ENCODE peak calls at places on chromosomes 11 and 22, in five cellular contexts. L is H1, Z is IMR-90, K is trophoblast cell, S is mesenchymal stem cell. H is an unnamed sample.

GRCh38 chr11:77102246-77103210 is at the start of gene OMP:
- DNase-seq in L (no peak), Z (no peak), K (no peak), S (no peak), H (no peak)

GRCh38 chr11:71342951-71343827 is 90.8 kb upstream of the SHANK2 start:
- DNase-seq in L (peak), Z (peak), K (peak), S (peak), H (peak)

GRCh38 chr11:46363455-46363920 is 16.2 kb downstream of the DGKZ start:
- DNase-seq in L (no peak), Z (peak), K (peak), S (peak), H (no peak)

GRCh38 chr11:61587541-61587941 is 6.7 kb upstream of the SYT7 start:
- DNase-seq in L (peak), Z (no peak), K (no peak), S (no peak), H (peak)

GRCh38 chr11:114928260-114928870 is 250.0 kb downstream of the NXPE2 start:
- DNase-seq in L (no peak), Z (no peak), K (no peak), S (no peak), H (no peak)

GRCh38 chr11:125938418-125938817 is 7.4 kb upstream of the VSIG10L2 start:
- DNase-seq in L (peak), Z (no peak), K (no peak), S (no peak), H (no peak)

GRCh38 chr22:25495286-25495685 is 69.2 kb upstream of the GRK3 start:
- DNase-seq in L (no peak), Z (peak), K (peak), S (peak), H (no peak)

GRCh38 chr22:49934891-49935557 is 16.6 kb downstream of the CRELD2 start:
- DNase-seq in L (peak), Z (peak), K (no peak), S (peak), H (no peak)

GRCh38 chr22:19868333-19868732 is 13.7 kb upstream of the GNB1L start:
- DNase-seq in L (no peak), Z (no peak), K (no peak), S (no peak), H (no peak)

GRCh38 chr22:26847046-26847445 is 189.7 kb downstream of the MIAT start:
- DNase-seq in L (peak), Z (no peak), K (no peak), S (peak), H (no peak)

GRCh38 chr11:9862981-9863380 is 199.1 kb downstream of the SWAP70 start:
- DNase-seq in L (no peak), Z (no peak), K (peak), S (no peak), H (no peak)

GRCh38 chr11:92340839-92341238 is 116.2 kb downstream of the FAT3 start:
- DNase-seq in L (peak), Z (peak), K (peak), S (no peak), H (no peak)

GRCh38 chr22:36211237-36211881 is 9.8 kb upstream of the APOL4 start:
- DNase-seq in L (no peak), Z (peak), K (no peak), S (peak), H (no peak)

GRCh38 chr11:8714622-8715225 is 32.1 kb downstream of the RPL27A start:
- DNase-seq in L (no peak), Z (no peak), K (no peak), S (peak), H (no peak)

GRCh38 chr11:73416711-73417265 is 40.6 kb downstream of the RELT start:
- DNase-seq in L (no peak), Z (peak), K (no peak), S (peak), H (no peak)

GRCh38 chr11:13277719-13278619 is at the start of gene BMAL1:
- DNase-seq in L (peak), Z (no peak), K (no peak), S (peak), H (no peak)

DNA sequence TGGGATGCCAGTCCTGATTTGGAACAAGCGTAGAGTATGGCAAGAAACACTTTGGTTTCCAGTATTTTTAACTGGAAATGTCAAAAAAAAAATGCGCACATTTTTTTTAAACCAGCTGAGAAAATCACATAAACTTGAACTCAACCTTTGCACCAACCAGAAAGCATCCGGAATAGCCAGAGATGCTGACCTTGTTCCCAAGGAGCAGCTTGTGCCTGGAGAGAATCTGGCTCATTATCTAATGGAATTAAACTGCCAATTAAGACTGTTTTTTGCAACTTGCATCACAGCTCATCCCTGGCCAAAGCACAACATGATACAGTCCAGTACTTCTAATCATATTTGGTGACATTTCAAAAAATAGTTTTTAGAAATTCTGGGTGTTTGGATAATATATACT is 8.4 kb upstream of the ETS1 start:
- DNase-seq in L (no peak), Z (no peak), K (no peak), S (no peak), H (no peak)
- H2BK5ac ChIP-seq in L (no peak), Z (no peak), K (no peak), S (no peak), H (no peak)

GRCh38 chr22:38033522-38034277 is 23.5 kb upstream of the PICK1 start:
- DNase-seq in L (no peak), Z (no peak), K (no peak), S (no peak), H (no peak)
- H4K91ac ChIP-seq in L (peak), Z (peak), K (peak), S (peak), H (peak)

DNA sequence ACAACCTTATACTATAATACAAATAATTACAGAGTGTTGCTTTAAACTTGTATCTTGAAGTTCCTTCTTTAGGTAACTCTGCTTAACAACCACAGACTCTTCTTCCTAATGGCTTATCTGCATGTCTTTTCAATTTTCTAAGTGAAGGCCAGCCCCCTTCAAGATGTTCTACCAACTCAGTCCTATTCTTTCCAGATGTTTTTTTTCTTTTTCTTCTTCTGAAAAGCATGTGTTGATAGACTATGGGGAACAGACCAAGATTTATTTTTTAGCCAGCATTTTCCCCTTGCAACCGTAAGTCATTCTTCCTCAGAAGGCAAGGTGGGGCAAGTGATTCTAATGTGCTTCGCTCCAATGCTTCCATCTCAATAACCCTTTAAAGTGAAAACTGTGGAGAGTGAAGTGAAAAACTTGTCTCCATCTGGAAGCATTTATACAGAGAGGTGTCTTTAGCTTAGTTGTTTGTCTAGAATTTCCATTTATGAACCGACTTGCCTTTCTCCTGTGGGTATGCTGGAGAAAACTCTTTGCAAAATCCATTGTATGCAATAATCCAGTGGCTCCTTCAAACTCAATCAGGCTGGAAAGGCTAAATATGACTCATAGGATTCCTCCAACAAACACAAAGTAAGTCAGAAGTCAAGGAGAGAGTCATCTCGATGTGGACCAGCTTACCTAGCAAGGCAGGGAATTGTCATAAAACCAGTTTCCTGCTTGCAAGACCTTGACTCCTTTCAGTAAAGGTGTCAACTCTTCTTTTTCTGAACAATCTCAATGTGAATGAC is 83.8 kb downstream of the MAML2 start:
- DNase-seq in L (no peak), Z (peak), K (peak), S (peak), H (no peak)
- H3K4me3 ChIP-seq in L (no peak), Z (no peak), K (no peak), S (peak), H (no peak)

GRCh38 chr11:103929168-103929903 is 107.1 kb upstream of the DDI1 start:
- DNase-seq in L (no peak), Z (no peak), K (no peak), S (no peak), H (no peak)
- H2BK5ac ChIP-seq in L (no peak), Z (no peak), K (no peak), S (no peak), H (no peak)

DNA sequence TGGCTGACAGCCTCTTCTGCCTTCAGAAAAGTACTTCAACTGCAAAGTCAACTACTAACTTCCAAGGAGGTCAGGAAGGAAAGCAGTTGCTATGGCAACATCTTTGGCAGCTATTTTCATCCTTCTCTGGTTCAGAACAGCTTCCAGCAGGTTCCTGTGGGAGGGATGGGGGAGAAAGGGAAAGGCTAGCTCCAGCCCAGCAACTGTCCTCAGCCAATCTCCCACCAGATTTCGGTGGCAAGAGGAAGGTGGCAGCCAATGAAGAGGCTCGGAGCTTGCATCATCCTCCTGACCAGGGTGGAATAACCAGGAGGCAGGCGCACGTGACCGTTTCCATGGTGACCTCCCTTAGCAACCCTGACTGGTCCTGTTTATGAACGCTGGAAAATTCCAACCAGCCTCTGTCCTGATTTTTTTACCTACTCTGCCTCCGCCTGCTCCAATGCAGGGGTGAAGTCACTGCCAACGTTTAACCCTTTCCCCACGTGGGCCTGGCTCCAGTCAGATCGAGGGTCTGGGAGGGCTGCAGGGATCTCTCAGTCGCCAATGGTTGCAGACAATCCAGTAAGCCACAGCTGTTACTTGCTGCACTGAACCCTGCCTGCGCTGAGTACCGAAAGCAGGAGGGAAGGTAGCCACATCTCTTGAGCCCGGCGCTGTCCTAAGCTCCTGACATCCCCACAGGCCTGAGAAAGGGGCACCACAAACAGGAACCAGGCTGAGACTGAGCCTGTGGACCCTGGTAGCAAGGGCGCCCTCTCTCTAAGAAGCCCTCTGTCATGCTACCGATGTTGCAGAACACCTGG is 11.2 kb upstream of the MALAT1 start:
- DNase-seq in L (peak), Z (peak), K (peak), S (peak), H (peak)
- H4K91ac ChIP-seq in L (peak), Z (peak), K (peak), S (peak), H (peak)

DNA sequence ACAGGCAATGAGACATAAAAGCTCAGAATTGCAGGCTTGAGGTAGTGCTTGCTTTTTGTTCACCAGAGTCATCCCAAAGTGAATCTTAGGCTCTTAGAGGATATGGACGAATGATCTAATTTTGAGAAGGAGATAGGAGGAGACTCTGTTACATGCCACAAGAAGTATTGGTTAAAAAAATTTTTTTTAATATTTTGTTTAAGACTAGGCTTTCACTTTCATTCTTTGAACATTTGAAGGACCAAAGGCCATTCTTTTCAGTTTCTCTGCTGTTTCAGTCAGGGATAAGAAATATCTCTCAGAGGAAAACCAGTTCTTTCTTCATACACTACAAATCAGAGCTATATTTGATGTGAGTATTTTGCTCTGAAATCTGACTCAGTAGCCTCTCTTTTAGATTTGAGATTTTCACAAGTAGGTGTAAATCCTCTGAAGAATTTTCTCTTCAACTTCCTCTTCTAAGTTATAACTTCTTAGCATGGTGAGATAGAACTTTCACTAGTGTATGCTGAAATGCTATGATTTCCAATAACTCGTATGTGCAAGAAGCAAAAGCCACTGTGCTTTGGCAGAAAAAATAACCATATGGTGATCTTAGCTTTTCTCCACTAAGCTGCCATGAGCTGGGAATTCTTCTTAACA is 24.1 kb upstream of the FAM181B start:
- DNase-seq in L (no peak), Z (no peak), K (no peak), S (no peak), H (no peak)
- H3K4me3 ChIP-seq in L (no peak), Z (no peak), K (no peak), S (no peak), H (no peak)

GRCh38 chr22:32794449-32795213 is 6.9 kb upstream of the TIMP3 start:
- DNase-seq in L (no peak), Z (peak), K (peak), S (no peak), H (no peak)

GRCh38 chr22:32795214-32795596 is 6.3 kb upstream of the TIMP3 start:
- DNase-seq in L (no peak), Z (no peak), K (peak), S (no peak), H (no peak)

GRCh38 chr22:32791056-32791455 is 10.4 kb upstream of the TIMP3 start:
- DNase-seq in L (no peak), Z (no peak), K (no peak), S (no peak), H (no peak)

GRCh38 chr22:32796865-32797573 is 4.5 kb upstream of the TIMP3 start:
- DNase-seq in L (peak), Z (peak), K (peak), S (peak), H (peak)

GRCh38 chr22:32793604-32794003 is 7.9 kb upstream of the TIMP3 start:
- DNase-seq in L (no peak), Z (no peak), K (no peak), S (no peak), H (no peak)
- H2BK5ac ChIP-seq in L (no peak), Z (no peak), K (peak), S (no peak), H (no peak)

GRCh38 chr11:2846470-2846869 is 39.1 kb downstream of the CDKN1C start:
- DNase-seq in L (no peak), Z (no peak), K (no peak), S (no peak), H (no peak)
- H4K91ac ChIP-seq in L (no peak), Z (no peak), K (peak), S (no peak), H (peak)

DNA sequence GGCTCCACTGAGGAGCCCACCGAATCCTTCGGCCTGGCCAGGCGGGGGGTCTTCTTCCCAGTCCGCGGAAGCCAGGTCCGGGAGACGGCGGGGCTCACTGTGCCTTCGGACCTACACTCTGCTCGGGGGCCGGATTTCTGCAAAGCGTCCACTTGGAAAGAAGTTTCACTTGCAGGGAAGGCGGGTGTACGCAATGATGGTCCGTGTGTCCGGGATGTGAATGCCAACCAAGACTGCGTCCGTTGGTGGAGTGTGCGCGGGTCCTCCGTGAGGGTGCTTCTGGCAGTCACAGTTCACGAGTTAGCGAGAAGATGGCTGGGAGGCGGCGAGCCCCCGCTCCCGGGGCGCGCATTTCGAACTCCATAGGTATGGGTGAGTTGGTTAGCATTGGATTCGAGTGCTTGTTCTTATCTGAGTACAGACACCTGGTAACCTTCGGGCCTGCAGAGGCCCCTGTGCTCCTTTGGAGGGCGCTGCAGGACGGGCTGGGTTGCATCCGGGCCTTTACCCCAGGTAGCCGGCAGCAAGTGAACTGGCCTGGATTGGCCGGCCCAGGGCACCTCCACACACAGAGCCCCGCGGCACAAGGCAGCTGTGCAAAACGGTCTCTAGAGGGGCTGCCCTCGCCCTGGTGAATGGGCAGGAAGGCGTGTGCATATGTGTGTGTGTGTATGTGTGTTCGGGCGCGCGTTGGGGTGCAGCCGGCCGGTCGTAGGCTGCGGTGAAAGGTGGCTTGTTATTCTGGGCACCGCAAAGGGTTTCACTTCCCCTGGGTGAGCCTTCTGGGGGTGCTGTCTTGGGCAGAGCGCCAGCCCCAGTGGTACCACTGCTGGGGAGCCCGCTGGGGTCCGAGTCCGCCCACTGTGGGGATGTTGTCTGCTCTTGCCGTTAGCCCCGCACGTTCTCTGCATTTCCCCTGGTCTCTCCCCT is 13.3 kb upstream of the CYP2R1 start:
- DNase-seq in L (peak), Z (peak), K (no peak), S (peak), H (no peak)
- H3K4me3 ChIP-seq in L (peak), Z (peak), K (peak), S (peak), H (peak)

DNA sequence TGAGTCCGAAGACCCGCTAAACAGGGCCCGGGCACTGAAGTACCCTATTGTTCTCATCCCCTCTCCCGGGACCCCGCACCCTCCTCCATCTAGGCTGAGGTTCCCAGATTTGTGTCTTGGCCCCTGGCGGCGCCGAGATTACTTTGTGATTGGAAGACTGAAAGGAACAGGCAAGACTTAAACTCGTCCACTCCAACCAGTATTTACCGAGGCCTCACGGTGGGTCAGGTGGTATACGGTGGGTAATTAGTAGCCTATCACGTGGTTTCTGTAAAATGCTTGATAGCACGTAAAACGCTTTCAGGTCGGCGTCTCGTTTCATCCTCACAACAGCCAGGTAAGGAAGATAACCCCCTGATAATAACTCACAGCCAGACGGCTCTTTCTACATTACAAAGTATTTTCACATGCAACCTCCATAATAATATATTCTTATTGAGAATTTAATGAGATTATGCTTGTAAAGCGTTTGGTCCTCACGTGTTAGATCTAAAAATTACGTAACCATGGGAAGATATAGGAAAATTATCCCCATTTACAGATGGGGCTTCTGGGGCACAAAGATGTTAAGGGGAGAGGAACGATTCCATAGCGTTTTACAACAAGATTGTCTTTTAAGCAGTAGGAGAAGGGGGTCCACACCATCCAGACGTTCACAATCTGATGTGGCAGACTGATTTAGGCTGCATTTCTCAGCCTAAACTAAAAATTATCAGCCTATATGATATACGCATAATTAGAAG is 642 bp upstream of the PIK3C2A start:
- DNase-seq in L (no peak), Z (peak), K (peak), S (peak), H (peak)
- H2BK5ac ChIP-seq in L (peak), Z (peak), K (peak), S (no peak), H (peak)